ENCODE peak calls at places on chromosomes 12 and 14, in nine cellular contexts. One of them, this sample, is unnamed.

GRCh38 chr14:59870277-59871165 is at the start of gene RTN1:
- DNase-seq in astrocyte: peak; percentile 33
- DNase-seq in stomach: peak; percentile 43
- DNase-seq in AG10803: peak; percentile 37
- DNase-seq in SK-N-SH: peak; percentile 82
- DNase-seq in OCI-LY7: no peak
- DNase-seq in kidney: peak; percentile 88
- DNase-seq in dorsolateral prefrontal cortex: peak; percentile 89
- DNase-seq in coronary artery: no peak
- DNase-seq in this sample: peak; percentile 37

GRCh38 chr12:123761841-123762714 is at the start of gene DNAH10:
- DNase-seq in AG10803: no peak
- DNase-seq in dorsolateral prefrontal cortex: no peak
- DNase-seq in stomach: no peak
- DNase-seq in astrocyte: peak; percentile 6
- DNase-seq in coronary artery: no peak
- DNase-seq in OCI-LY7: peak; percentile 10
- DNase-seq in kidney: peak; percentile 76
- DNase-seq in SK-N-SH: no peak
- DNase-seq in this sample: no peak

GRCh38 chr14:103273145-103273846 is 60.7 kb upstream of the EIF5 start:
- DNase-seq in stomach: peak; percentile 33
- DNase-seq in kidney: peak; percentile 72
- DNase-seq in AG10803: no peak
- DNase-seq in astrocyte: no peak
- DNase-seq in coronary artery: no peak
- DNase-seq in dorsolateral prefrontal cortex: no peak
- DNase-seq in OCI-LY7: no peak
- DNase-seq in SK-N-SH: no peak
- DNase-seq in this sample: peak; percentile 18

GRCh38 chr14:69693823-69694729 is 72.9 kb upstream of the SRSF5 start:
- DNase-seq in kidney: peak; percentile 71
- DNase-seq in AG10803: no peak
- DNase-seq in SK-N-SH: no peak
- DNase-seq in dorsolateral prefrontal cortex: no peak
- DNase-seq in stomach: peak; percentile 75
- DNase-seq in OCI-LY7: peak; percentile 52
- DNase-seq in coronary artery: no peak
- DNase-seq in astrocyte: no peak
- DNase-seq in this sample: no peak

GRCh38 chr14:92719890-92720323 is 28.5 kb downstream of the LGMN start:
- DNase-seq in AG10803: peak; percentile 37
- DNase-seq in SK-N-SH: no peak
- DNase-seq in coronary artery: peak; percentile 43
- DNase-seq in stomach: peak; percentile 41
- DNase-seq in dorsolateral prefrontal cortex: no peak
- DNase-seq in OCI-LY7: no peak
- DNase-seq in kidney: no peak
- DNase-seq in astrocyte: no peak
- DNase-seq in this sample: no peak

GRCh38 chr12:88931598-88931997 is 351.3 kb upstream of the KITLG start:
- DNase-seq in OCI-LY7: no peak
- DNase-seq in SK-N-SH: peak; percentile 4
- DNase-seq in AG10803: no peak
- DNase-seq in astrocyte: peak; percentile 26
- DNase-seq in coronary artery: no peak
- DNase-seq in kidney: no peak
- DNase-seq in stomach: no peak
- DNase-seq in dorsolateral prefrontal cortex: no peak
- DNase-seq in this sample: no peak

GRCh38 chr12:124390442-124391116 is 95.7 kb downstream of the RFLNA start:
- DNase-seq in stomach: peak; percentile 59
- DNase-seq in coronary artery: peak; percentile 89
- DNase-seq in astrocyte: peak; percentile 76
- DNase-seq in kidney: peak; percentile 87
- DNase-seq in OCI-LY7: peak; percentile 45
- DNase-seq in AG10803: peak; percentile 77
- DNase-seq in SK-N-SH: no peak
- DNase-seq in dorsolateral prefrontal cortex: no peak
- DNase-seq in this sample: peak; percentile 85

GRCh38 chr12:63802012-63802608 is 22.4 kb downstream of the RXYLT1 start:
- DNase-seq in kidney: no peak
- DNase-seq in dorsolateral prefrontal cortex: no peak
- DNase-seq in AG10803: peak; percentile 30
- DNase-seq in stomach: no peak
- DNase-seq in OCI-LY7: peak; percentile 34
- DNase-seq in astrocyte: no peak
- DNase-seq in SK-N-SH: peak; percentile 49
- DNase-seq in coronary artery: no peak
- DNase-seq in this sample: peak; percentile 46

GRCh38 chr14:37466623-37467088 is 128.4 kb downstream of the FOXA1 start:
- DNase-seq in OCI-LY7: no peak
- DNase-seq in kidney: no peak
- DNase-seq in SK-N-SH: no peak
- DNase-seq in coronary artery: no peak
- DNase-seq in astrocyte: no peak
- DNase-seq in stomach: no peak
- DNase-seq in dorsolateral prefrontal cortex: no peak
- DNase-seq in AG10803: no peak
- DNase-seq in this sample: no peak

GRCh38 chr12:12467701-12468218 is 94.9 kb downstream of the DUSP16 start:
- DNase-seq in SK-N-SH: no peak
- DNase-seq in OCI-LY7: no peak
- DNase-seq in stomach: no peak
- DNase-seq in coronary artery: no peak
- DNase-seq in dorsolateral prefrontal cortex: no peak
- DNase-seq in kidney: no peak
- DNase-seq in AG10803: no peak
- DNase-seq in astrocyte: peak; percentile 47
- DNase-seq in this sample: no peak

GRCh38 chr12:81078469-81079196 is 754 bp downstream of the ACSS3 start:
- DNase-seq in astrocyte: peak; percentile 72
- DNase-seq in OCI-LY7: no peak
- DNase-seq in dorsolateral prefrontal cortex: no peak
- DNase-seq in AG10803: peak; percentile 34
- DNase-seq in coronary artery: no peak
- DNase-seq in stomach: no peak
- DNase-seq in kidney: no peak
- DNase-seq in SK-N-SH: no peak
- DNase-seq in this sample: peak; percentile 87

GRCh38 chr12:124518051-124518932 is 49.1 kb downstream of the NCOR2 start:
- DNase-seq in astrocyte: peak; percentile 100
- DNase-seq in AG10803: peak; percentile 100
- DNase-seq in kidney: peak; percentile 99
- DNase-seq in SK-N-SH: peak; percentile 90
- DNase-seq in dorsolateral prefrontal cortex: peak; percentile 97
- DNase-seq in stomach: peak; percentile 99
- DNase-seq in coronary artery: peak; percentile 99
- DNase-seq in OCI-LY7: no peak
- DNase-seq in this sample: peak; percentile 99

GRCh38 chr12:116455540-116456306 is 103.5 kb upstream of the MAP1LC3B2 start:
- DNase-seq in kidney: peak; percentile 84
- DNase-seq in stomach: peak; percentile 48
- DNase-seq in OCI-LY7: no peak
- DNase-seq in coronary artery: peak; percentile 91
- DNase-seq in SK-N-SH: peak; percentile 38
- DNase-seq in AG10803: peak; percentile 96
- DNase-seq in astrocyte: peak; percentile 88
- DNase-seq in dorsolateral prefrontal cortex: no peak
- DNase-seq in this sample: peak; percentile 93

GRCh38 chr12:32501835-32502333 is 102.5 kb downstream of the FGD4 start:
- DNase-seq in coronary artery: no peak
- DNase-seq in SK-N-SH: peak; percentile 82
- DNase-seq in OCI-LY7: no peak
- DNase-seq in kidney: no peak
- DNase-seq in AG10803: peak; percentile 82
- DNase-seq in dorsolateral prefrontal cortex: peak; percentile 67
- DNase-seq in astrocyte: peak; percentile 76
- DNase-seq in stomach: peak; percentile 75
- DNase-seq in this sample: peak; percentile 95

GRCh38 chr12:7612851-7613250 is 52.9 kb downstream of the APOBEC1 start:
- DNase-seq in stomach: no peak
- DNase-seq in kidney: no peak
- DNase-seq in OCI-LY7: no peak
- DNase-seq in SK-N-SH: no peak
- DNase-seq in astrocyte: no peak
- DNase-seq in coronary artery: no peak
- DNase-seq in AG10803: no peak
- DNase-seq in dorsolateral prefrontal cortex: no peak
- DNase-seq in this sample: no peak

GRCh38 chr12:7608184-7608911 is 57.4 kb downstream of the APOBEC1 start:
- DNase-seq in kidney: no peak
- DNase-seq in astrocyte: no peak
- DNase-seq in stomach: no peak
- DNase-seq in OCI-LY7: no peak
- DNase-seq in dorsolateral prefrontal cortex: no peak
- DNase-seq in SK-N-SH: no peak
- DNase-seq in AG10803: no peak
- DNase-seq in coronary artery: no peak
- DNase-seq in this sample: no peak

GRCh38 chr12:7605900-7606465 is 59.7 kb downstream of the APOBEC1 start:
- DNase-seq in kidney: no peak
- DNase-seq in dorsolateral prefrontal cortex: no peak
- DNase-seq in astrocyte: no peak
- DNase-seq in coronary artery: no peak
- DNase-seq in SK-N-SH: no peak
- DNase-seq in stomach: no peak
- DNase-seq in OCI-LY7: no peak
- DNase-seq in AG10803: no peak
- DNase-seq in this sample: no peak

GRCh38 chr12:7609051-7609450 is 56.7 kb downstream of the APOBEC1 start:
- DNase-seq in astrocyte: no peak
- DNase-seq in coronary artery: no peak
- DNase-seq in stomach: no peak
- DNase-seq in dorsolateral prefrontal cortex: no peak
- DNase-seq in AG10803: no peak
- DNase-seq in SK-N-SH: no peak
- DNase-seq in OCI-LY7: no peak
- DNase-seq in kidney: no peak
- DNase-seq in this sample: no peak

GRCh38 chr12:7609480-7609879 is 56.2 kb downstream of the APOBEC1 start:
- DNase-seq in OCI-LY7: no peak
- DNase-seq in coronary artery: no peak
- DNase-seq in dorsolateral prefrontal cortex: no peak
- DNase-seq in kidney: no peak
- DNase-seq in SK-N-SH: no peak
- DNase-seq in AG10803: peak; percentile 29
- DNase-seq in astrocyte: no peak
- DNase-seq in stomach: no peak
- DNase-seq in this sample: peak; percentile 43
- H3K4me3 ChIP-seq in OCI-LY7: no peak overlapping the region
- H3K4me3 ChIP-seq in coronary artery: no peak overlapping the region
- H3K4me3 ChIP-seq in dorsolateral prefrontal cortex: no peak overlapping the region
- H3K4me3 ChIP-seq in kidney: no peak overlapping the region
- H3K4me3 ChIP-seq in SK-N-SH: no peak overlapping the region
- H3K4me3 ChIP-seq in AG10803: no peak overlapping the region
- H3K4me3 ChIP-seq in astrocyte: no peak overlapping the region
- H3K4me3 ChIP-seq in stomach: no peak overlapping the region
- H3K4me3 ChIP-seq in this sample: no peak overlapping the region

DNA sequence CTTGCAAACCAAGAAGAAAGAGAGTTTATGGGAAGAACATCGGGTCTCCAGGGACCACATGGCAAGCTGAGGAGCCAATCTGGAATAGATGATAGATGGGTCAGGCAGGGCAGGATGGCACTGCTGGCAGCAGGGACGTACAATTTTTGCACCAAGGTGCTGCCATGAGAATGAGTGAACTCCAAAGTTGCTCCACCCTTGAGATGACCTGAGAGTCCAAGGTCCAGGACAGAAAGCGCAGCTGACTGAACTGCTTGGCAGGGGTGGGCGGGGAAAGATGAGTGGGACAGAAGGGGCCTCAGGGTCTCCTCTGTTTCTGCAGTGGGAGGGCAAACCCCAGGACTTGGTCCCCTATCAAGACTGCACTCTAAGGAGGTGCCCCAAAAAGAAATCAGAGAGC is 136.7 kb upstream of the GSC start:
- DNase-seq in astrocyte: no peak
- DNase-seq in coronary artery: no peak
- DNase-seq in kidney: no peak
- DNase-seq in OCI-LY7: no peak
- DNase-seq in dorsolateral prefrontal cortex: no peak
- DNase-seq in AG10803: no peak
- DNase-seq in SK-N-SH: no peak
- DNase-seq in stomach: no peak
- DNase-seq in this sample: no peak
- TF ChIP-seq CTCF in astrocyte: no peak
- TF ChIP-seq CTCF in coronary artery: no peak
- TF ChIP-seq CTCF in kidney: no peak
- TF ChIP-seq CTCF in OCI-LY7: no peak
- TF ChIP-seq CTCF in dorsolateral prefrontal cortex: no peak
- TF ChIP-seq CTCF in AG10803: no peak
- TF ChIP-seq CTCF in SK-N-SH: no peak
- TF ChIP-seq CTCF in stomach: no peak
- TF ChIP-seq CTCF in this sample: no peak

GRCh38 chr12:482061-482460 is 22.3 kb downstream of the B4GALNT3 start:
- DNase-seq in kidney: no peak
- DNase-seq in SK-N-SH: no peak
- DNase-seq in OCI-LY7: no peak
- DNase-seq in AG10803: no peak
- DNase-seq in astrocyte: no peak
- DNase-seq in coronary artery: no peak
- DNase-seq in dorsolateral prefrontal cortex: no peak
- DNase-seq in stomach: peak; percentile 14
- DNase-seq in this sample: no peak

GRCh38 chr12:480831-481230 is 21.1 kb downstream of the B4GALNT3 start:
- DNase-seq in dorsolateral prefrontal cortex: peak; percentile 70
- DNase-seq in stomach: no peak
- DNase-seq in SK-N-SH: no peak
- DNase-seq in AG10803: no peak
- DNase-seq in OCI-LY7: no peak
- DNase-seq in coronary artery: peak; percentile 92
- DNase-seq in kidney: no peak
- DNase-seq in astrocyte: peak; percentile 85
- DNase-seq in this sample: no peak

GRCh38 chr12:479161-479560 is 19.4 kb downstream of the B4GALNT3 start:
- DNase-seq in dorsolateral prefrontal cortex: no peak
- DNase-seq in SK-N-SH: no peak
- DNase-seq in OCI-LY7: no peak
- DNase-seq in AG10803: no peak
- DNase-seq in stomach: no peak
- DNase-seq in coronary artery: no peak
- DNase-seq in astrocyte: no peak
- DNase-seq in kidney: no peak
- DNase-seq in this sample: no peak

GRCh38 chr12:484096-484495 is 24.4 kb downstream of the B4GALNT3 start:
- DNase-seq in kidney: no peak
- DNase-seq in dorsolateral prefrontal cortex: no peak
- DNase-seq in astrocyte: no peak
- DNase-seq in stomach: peak; percentile 25
- DNase-seq in coronary artery: no peak
- DNase-seq in SK-N-SH: no peak
- DNase-seq in OCI-LY7: no peak
- DNase-seq in AG10803: no peak
- DNase-seq in this sample: no peak

GRCh38 chr12:481422-481821 is 21.7 kb downstream of the B4GALNT3 start:
- DNase-seq in SK-N-SH: no peak
- DNase-seq in dorsolateral prefrontal cortex: no peak
- DNase-seq in stomach: peak; percentile 51
- DNase-seq in kidney: no peak
- DNase-seq in OCI-LY7: no peak
- DNase-seq in AG10803: peak; percentile 50
- DNase-seq in astrocyte: peak; percentile 74
- DNase-seq in coronary artery: peak; percentile 90
- DNase-seq in this sample: no peak
- H3K4me3 ChIP-seq in SK-N-SH: no peak overlapping the region
- H3K4me3 ChIP-seq in dorsolateral prefrontal cortex: no peak overlapping the region
- H3K4me3 ChIP-seq in stomach: no peak overlapping the region
- H3K4me3 ChIP-seq in kidney: no peak overlapping the region
- H3K4me3 ChIP-seq in OCI-LY7: no peak overlapping the region
- H3K4me3 ChIP-seq in AG10803: no peak overlapping the region
- H3K4me3 ChIP-seq in astrocyte: no peak overlapping the region
- H3K4me3 ChIP-seq in coronary artery: peak overlapping the region; percentile 48
- H3K4me3 ChIP-seq in this sample: no peak overlapping the region

GRCh38 chr12:6341439-6342139 is at the start of gene TNFRSF1A:
- DNase-seq in stomach: peak; percentile 75
- DNase-seq in OCI-LY7: peak; percentile 76
- DNase-seq in dorsolateral prefrontal cortex: no peak
- DNase-seq in AG10803: peak; percentile 83
- DNase-seq in SK-N-SH: peak; percentile 83
- DNase-seq in coronary artery: peak; percentile 84
- DNase-seq in kidney: peak; percentile 89
- DNase-seq in astrocyte: peak; percentile 73
- DNase-seq in this sample: peak; percentile 78
- TF ChIP-seq CTCF in stomach: no peak
- TF ChIP-seq CTCF in OCI-LY7: no peak
- TF ChIP-seq CTCF in dorsolateral prefrontal cortex: no peak
- TF ChIP-seq CTCF in AG10803: no peak
- TF ChIP-seq CTCF in SK-N-SH: no peak
- TF ChIP-seq CTCF in coronary artery: no peak
- TF ChIP-seq CTCF in kidney: no peak
- TF ChIP-seq CTCF in astrocyte: no peak
- TF ChIP-seq CTCF in this sample: no peak

This sample was measured in foreskin fibroblast.